ENCODE peak calls at places on chromosomes 5 and 9, in nine cellular contexts. B is lung; X is heart left ventricle; M is adrenal gland; F is fibroblast of lung; W is Calu3; V is A673; U is CD4-positive, alpha-beta T cell; O is dorsolateral prefrontal cortex. G is an unnamed sample.

GRCh38 chr9:104987743-104988142 is 59.8 kb upstream of the ABCA1 start:
- DNase-seq in B (no peak), F (no peak), X (no peak), W (peak), O (no peak), U (no peak), V (no peak), M (no peak), G (peak)

GRCh38 chr9:87350915-87351314 is 146.8 kb upstream of the DAPK1 start:
- DNase-seq in W (no peak), M (no peak), O (no peak), X (no peak), B (no peak), F (no peak), U (no peak), V (no peak), G (no peak)

GRCh38 chr5:40367260-40367659 is 312.5 kb upstream of the PTGER4 start:
- DNase-seq in V (peak), M (no peak), F (peak), W (no peak), U (no peak), O (no peak), B (no peak), X (no peak), G (no peak)

GRCh38 chr9:118009585-118009984 is 305.4 kb downstream of the TLR4 start:
- DNase-seq in W (no peak), U (no peak), O (no peak), X (no peak), F (no peak), B (no peak), M (no peak), V (no peak), G (no peak)

GRCh38 chr9:14362175-14362574 is 48.2 kb upstream of the NFIB start:
- DNase-seq in W (no peak), F (peak), B (no peak), O (no peak), M (no peak), U (no peak), V (no peak), X (no peak), G (no peak)

GRCh38 chr5:466661-467310 is 23.8 kb downstream of the EXOC3 start:
- DNase-seq in F (no peak), U (no peak), X (no peak), W (no peak), B (no peak), M (no peak), V (no peak), O (no peak), G (no peak)

GRCh38 chr5:173047838-173048105 is 8.4 kb upstream of the CREBRF start:
- DNase-seq in V (no peak), W (no peak), B (no peak), O (no peak), F (no peak), M (no peak), U (no peak), X (no peak), G (no peak)

GRCh38 chr9:126346031-126346430 is 19.4 kb downstream of the MVB12B start:
- DNase-seq in X (no peak), F (no peak), U (no peak), O (no peak), B (no peak), W (no peak), M (no peak), V (no peak), G (no peak)

GRCh38 chr5:169695919-169696490 is 58.9 kb downstream of the DOCK2 start:
- DNase-seq in V (peak), W (no peak), M (no peak), B (no peak), X (no peak), O (no peak), U (no peak), F (peak), G (peak)

GRCh38 chr5:175683921-175684320 is 26.1 kb downstream of the HRH2 start:
- DNase-seq in O (no peak), B (no peak), V (no peak), W (no peak), U (no peak), X (no peak), M (no peak), F (no peak), G (no peak)

GRCh38 chr9:134325096-134325812 is 1.0 kb upstream of the RXRA start:
- DNase-seq in U (no peak), M (peak), O (no peak), X (peak), F (peak), V (no peak), W (peak), B (peak), G (peak)

GRCh38 chr9:38096238-38096805 is 27.3 kb upstream of the SHB start:
- DNase-seq in V (no peak), O (no peak), U (no peak), F (no peak), W (no peak), B (no peak), M (peak), X (no peak), G (peak)

GRCh38 chr9:129278391-129279237 is 100.6 kb upstream of the IER5L start:
- DNase-seq in O (no peak), M (peak), W (peak), V (no peak), X (peak), B (no peak), U (no peak), F (no peak), G (peak)

GRCh38 chr5:116516021-116516420 is 58.6 kb downstream of the SEMA6A start:
- DNase-seq in O (no peak), X (no peak), U (no peak), W (no peak), V (no peak), F (no peak), M (no peak), B (no peak), G (no peak)

GRCh38 chr9:113516840-113517577 is 53.5 kb downstream of the RGS3 start:
- DNase-seq in U (peak), X (no peak), V (no peak), W (no peak), O (no peak), B (no peak), M (no peak), F (no peak), G (no peak)

GRCh38 chr5:79588645-79589044 is 23.6 kb upstream of the TENT2 start:
- DNase-seq in M (no peak), X (no peak), F (no peak), U (no peak), W (no peak), V (no peak), O (no peak), B (no peak), G (no peak)

GRCh38 chr5:96142786-96143434 is 181.3 kb upstream of the ELL2 start:
- DNase-seq in X (no peak), U (no peak), W (no peak), V (no peak), F (peak), O (no peak), M (no peak), B (no peak), G (peak)

GRCh38 chr5:120545951-120546350 is 81.9 kb downstream of the PRR16 start:
- DNase-seq in U (no peak), O (no peak), B (no peak), F (peak), W (no peak), M (no peak), V (no peak), X (no peak), G (no peak)

GRCh38 chr5:126403871-126404270 is 19.3 kb upstream of the GRAMD2B start:
- DNase-seq in V (no peak), U (no peak), X (no peak), W (no peak), M (no peak), F (no peak), O (no peak), B (no peak), G (no peak)

GRCh38 chr5:175479125-175479881 is 943 bp downstream of the SFXN1 start:
- DNase-seq in F (no peak), M (peak), U (no peak), W (no peak), V (no peak), B (no peak), X (no peak), O (no peak), G (no peak)

GRCh38 chr5:21831145-21831787 is 1021.9 kb downstream of the CDH12 start:
- DNase-seq in W (no peak), U (no peak), M (no peak), F (no peak), O (no peak), B (no peak), X (no peak), V (no peak), G (no peak)

GRCh38 chr5:56148453-56148971 is 84.6 kb downstream of the ANKRD55 start:
- DNase-seq in W (no peak), X (no peak), B (no peak), O (no peak), M (no peak), U (peak), F (no peak), V (no peak), G (no peak)

GRCh38 chr5:87139795-87140194 is 127.9 kb upstream of the RASA1 start:
- DNase-seq in B (no peak), V (no peak), F (no peak), M (no peak), O (no peak), X (no peak), W (no peak), U (no peak), G (no peak)

GRCh38 chr5:84378420-84378819 is 6.3 kb downstream of the EDIL3 start:
- DNase-seq in O (no peak), U (no peak), W (no peak), M (no peak), X (no peak), B (no peak), V (no peak), F (peak), G (no peak)

GRCh38 chr5:84382363-84383295 is 2.1 kb downstream of the EDIL3 start:
- DNase-seq in F (peak), O (peak), M (no peak), U (no peak), V (peak), W (peak), X (peak), B (no peak), G (peak)

GRCh38 chr5:84381501-84382362 is 2.9 kb downstream of the EDIL3 start:
- DNase-seq in B (no peak), X (no peak), O (peak), V (peak), U (no peak), W (peak), F (peak), M (no peak), G (no peak)

GRCh38 chr5:84378961-84379360 is 5.7 kb downstream of the EDIL3 start:
- DNase-seq in O (no peak), B (no peak), V (no peak), M (no peak), F (peak), U (no peak), W (no peak), X (no peak), G (no peak)

GRCh38 chr5:84379749-84380148 is 4.9 kb downstream of the EDIL3 start:
- DNase-seq in V (no peak), U (no peak), O (no peak), B (no peak), X (no peak), M (no peak), W (no peak), F (peak), G (no peak)
- TF ChIP-seq CTCF in V (no peak), U (no peak), O (peak), B (no peak), X (peak), M (no peak), W (no peak), F (peak), G (no peak)

DNA sequence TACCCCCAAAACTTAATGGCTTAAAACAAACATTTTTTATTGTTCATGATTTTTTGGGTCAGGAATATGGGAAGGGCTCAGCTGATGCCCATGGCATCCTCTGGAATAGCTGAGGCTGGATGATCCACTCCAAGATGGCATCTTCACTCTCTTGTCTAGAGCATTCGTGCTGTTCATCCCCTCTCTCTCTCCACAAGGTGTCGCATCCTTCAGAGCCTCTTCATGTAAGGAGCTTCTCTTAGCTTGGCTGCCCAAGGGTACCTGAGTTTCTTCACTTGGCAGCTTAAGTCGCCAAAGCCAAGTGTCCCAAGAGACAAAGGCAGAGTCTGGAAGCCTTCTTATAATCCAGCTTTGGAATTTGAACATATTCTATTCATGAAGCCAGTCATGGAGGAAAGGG is 294.7 kb downstream of the CHSY3 start:
- DNase-seq in O (no peak), M (no peak), W (no peak), U (no peak), F (peak), B (no peak), V (peak), X (no peak), G (peak)
- TF ChIP-seq CTCF in O (no peak), M (no peak), W (no peak), U (no peak), F (no peak), B (no peak), V (peak), X (no peak), G (no peak)

GRCh38 chr9:90027296-90027790 is 422.5 kb downstream of the GADD45G start:
- DNase-seq in B (no peak), X (no peak), U (no peak), W (no peak), V (no peak), O (no peak), M (no peak), F (no peak), G (no peak)

GRCh38 chr9:90024419-90024818 is 419.6 kb downstream of the GADD45G start:
- DNase-seq in F (no peak), X (no peak), O (no peak), B (no peak), V (no peak), M (no peak), U (no peak), W (no peak), G (no peak)

GRCh38 chr9:90023861-90024260 is 419.0 kb downstream of the GADD45G start:
- DNase-seq in V (no peak), X (no peak), O (no peak), M (no peak), U (no peak), W (no peak), B (no peak), F (no peak), G (no peak)

GRCh38 chr9:90024823-90025222 is 420.0 kb downstream of the GADD45G start:
- DNase-seq in O (no peak), U (no peak), B (no peak), W (no peak), V (no peak), M (no peak), X (no peak), F (no peak), G (no peak)

GRCh38 chr9:90025816-90026215 is 421.0 kb downstream of the GADD45G start:
- DNase-seq in B (no peak), F (no peak), V (no peak), X (no peak), U (no peak), W (no peak), O (no peak), M (no peak), G (peak)
- TF ChIP-seq CTCF in B (no peak), F (no peak), V (no peak), X (no peak), U (no peak), W (no peak), O (no peak), M (no peak), G (no peak)

GRCh38 chr5:60699549-60700346 is at the start of gene DEPDC1B:
- DNase-seq in X (peak), U (peak), W (peak), V (peak), O (peak), M (peak), F (peak), B (peak), G (peak)
- TF ChIP-seq CTCF in X (peak), U (no peak), W (no peak), V (peak), O (peak), M (no peak), F (peak), B (no peak), G (peak)

DNA sequence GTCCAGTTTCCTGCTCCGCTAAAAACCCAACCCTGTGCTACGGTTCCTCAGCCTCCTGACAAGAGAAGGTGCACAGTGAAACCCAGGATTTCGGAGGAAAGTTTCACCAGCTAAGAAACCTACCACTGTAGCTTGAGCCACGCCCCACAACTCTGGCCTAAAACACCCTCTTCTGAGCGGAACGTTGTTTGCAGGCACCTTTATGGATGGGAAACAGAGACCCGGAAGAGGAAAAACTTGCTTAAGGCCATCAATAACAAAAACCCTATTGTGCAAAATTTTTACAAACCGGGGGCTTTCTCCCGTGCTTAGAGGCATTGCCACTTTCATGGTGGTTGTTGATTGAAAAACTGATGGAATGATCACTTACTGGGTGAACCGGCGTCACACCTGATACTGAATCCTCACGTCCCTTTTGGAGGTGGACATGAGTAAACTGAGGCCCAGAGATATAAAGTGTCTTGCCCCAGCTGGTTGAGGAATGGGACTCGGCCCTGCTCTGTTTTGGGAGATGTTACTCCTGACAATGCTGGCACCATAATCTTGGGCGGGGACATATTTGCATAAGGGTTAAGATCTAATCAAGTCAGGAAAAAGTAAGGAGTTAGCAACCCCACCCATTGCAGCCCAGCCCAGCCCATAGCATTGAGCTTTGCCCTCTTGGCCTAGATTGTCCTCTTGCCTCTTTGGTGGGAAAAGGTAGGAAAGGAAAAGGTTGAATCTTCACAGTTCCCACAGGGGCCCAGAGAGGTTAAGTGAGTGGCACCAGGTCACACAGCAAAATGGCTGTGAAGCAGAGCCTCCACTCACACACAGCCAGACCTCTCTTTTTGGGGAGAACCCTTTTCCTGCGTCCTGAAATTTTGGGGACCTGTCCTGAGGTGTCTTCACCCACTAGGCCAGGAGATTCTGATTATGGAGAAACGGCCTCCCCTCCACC is 23.2 kb upstream of the PTGS1 start:
- DNase-seq in U (no peak), B (no peak), W (peak), X (no peak), F (no peak), O (no peak), V (peak), M (no peak), G (no peak)
- TF ChIP-seq CTCF in U (no peak), B (no peak), W (no peak), X (no peak), F (no peak), O (no peak), V (no peak), M (no peak), G (no peak)

GRCh38 chr5:179617930-179618329 is 5.5 kb downstream of the HNRNPH1 start:
- DNase-seq in X (no peak), F (no peak), U (no peak), W (no peak), M (no peak), V (no peak), B (no peak), O (no peak), G (no peak)
- TF ChIP-seq CTCF in X (no peak), F (no peak), U (no peak), W (no peak), M (no peak), V (no peak), B (no peak), O (no peak), G (no peak)

DNA sequence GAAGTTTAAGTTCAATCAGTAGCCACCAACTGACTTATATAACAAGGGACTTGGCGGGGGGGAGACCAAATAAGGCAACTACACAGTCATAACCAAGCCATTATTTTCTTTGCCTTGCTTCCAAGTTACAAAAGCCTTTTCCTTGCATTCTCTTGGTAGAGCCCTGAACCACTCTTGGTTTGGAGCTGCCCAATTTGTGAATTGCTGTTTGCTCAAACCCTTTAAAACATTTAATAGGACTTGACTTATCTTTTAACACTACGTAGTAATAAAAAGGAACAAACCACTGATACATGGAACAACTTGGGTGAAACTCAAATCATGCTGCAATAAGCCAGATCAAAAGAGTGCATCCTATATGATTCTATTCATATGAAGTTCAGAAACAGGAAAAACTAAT is 31.7 kb upstream of the MSH3 start:
- DNase-seq in M (no peak), F (no peak), B (no peak), W (no peak), X (no peak), O (no peak), V (no peak), U (no peak), G (no peak)
- TF ChIP-seq CTCF in M (no peak), F (no peak), B (no peak), W (no peak), X (no peak), O (no peak), V (no peak), U (no peak), G (no peak)

DNA sequence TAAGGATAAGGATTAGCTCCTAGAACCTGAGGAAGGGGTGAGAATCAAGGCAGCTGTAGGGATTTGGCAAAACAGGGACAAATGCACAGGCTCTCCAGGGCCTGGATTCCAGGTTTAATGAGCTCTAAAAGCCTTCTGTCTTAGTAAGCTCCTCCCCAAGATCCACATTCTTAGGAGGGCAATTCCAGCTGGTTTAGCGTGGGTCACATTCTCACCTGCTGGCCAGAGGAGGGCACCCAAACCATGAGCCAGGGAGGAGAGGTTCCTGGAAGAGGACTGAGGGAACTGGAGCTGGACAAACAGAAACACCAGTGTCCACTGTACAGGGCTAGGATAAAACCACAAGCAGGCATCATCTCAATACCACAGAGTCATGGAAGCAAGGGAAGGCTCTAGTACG is 480.0 kb downstream of the CCDC171 start:
- DNase-seq in V (no peak), W (peak), B (no peak), X (no peak), O (no peak), M (no peak), F (peak), U (no peak), G (peak)
- TF ChIP-seq CTCF in V (no peak), W (no peak), B (no peak), X (no peak), O (no peak), M (no peak), F (no peak), U (no peak), G (no peak)

DNA sequence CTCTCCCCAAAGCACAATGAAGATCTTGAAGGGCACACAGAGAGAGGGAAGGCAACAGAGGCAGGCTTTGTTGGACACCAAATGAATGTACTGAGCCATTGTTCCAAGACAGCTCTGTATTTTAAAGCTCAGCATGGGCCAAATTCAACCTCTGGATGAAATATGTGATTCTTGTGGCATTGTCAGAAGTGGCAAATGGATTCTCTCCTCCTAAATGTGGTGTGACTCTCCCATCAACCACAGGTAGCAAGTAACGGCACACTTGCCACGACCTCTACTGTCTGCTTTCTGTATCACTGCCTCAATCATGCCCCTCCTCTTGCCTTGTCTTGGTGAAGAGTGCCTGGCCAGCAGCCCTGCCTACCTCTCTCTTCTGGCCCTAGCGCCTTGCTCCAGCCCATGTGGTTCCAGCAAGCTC is 6.1 kb upstream of the MOB3B start:
- DNase-seq in U (no peak), X (no peak), O (no peak), B (no peak), F (no peak), M (no peak), W (peak), V (no peak), G (no peak)
- TF ChIP-seq CTCF in U (no peak), X (no peak), O (peak), B (no peak), F (no peak), M (no peak), W (no peak), V (no peak), G (no peak)

G was measured in MCF 10A.